ENCODE peak calls at places on chromosomes 13 and 19, in seven cellular contexts. S is gastrocnemius medialis, X is Peyer's patch, G is thoracic aorta, U is substantia nigra, K is cardiac muscle cell, L is small intestine. Y is an unnamed sample.

GRCh38 chr13:66347718-66348117 is 882.4 kb downstream of the PCDH9 start:
- DNase-seq in S (no peak), X (no peak), G (no peak), U (no peak), K (peak), L (no peak), Y (no peak)

GRCh38 chr19:9054768-9055167 is 32.1 kb upstream of the OR1M1 start:
- DNase-seq in S (no peak), X (no peak), G (no peak), U (no peak), K (no peak), L (no peak), Y (no peak)

GRCh38 chr13:113551081-113552000 is 33.2 kb upstream of the TFDP1 start:
- DNase-seq in S (no peak), X (no peak), G (no peak), U (no peak), K (no peak), L (no peak), Y (no peak)

GRCh38 chr13:113599396-113599795 is 14.8 kb downstream of the TFDP1 start:
- DNase-seq in S (no peak), X (no peak), G (no peak), U (no peak), K (no peak), L (no peak), Y (no peak)

GRCh38 chr19:18287836-18288772 is 6.7 kb upstream of the JUND start:
- DNase-seq in S (no peak), X (no peak), G (no peak), U (no peak), K (peak), L (no peak), Y (no peak)

GRCh38 chr13:40109324-40109958 is 454.0 kb downstream of the COG6 start:
- DNase-seq in S (peak), X (no peak), G (no peak), U (no peak), K (no peak), L (no peak), Y (no peak)

GRCh38 chr19:52307275-52307674 is 10.3 kb downstream of the ZNF480 start:
- DNase-seq in S (no peak), X (no peak), G (no peak), U (no peak), K (no peak), L (no peak), Y (no peak)

GRCh38 chr13:40388617-40389016 is 277.8 kb downstream of the FOXO1 start:
- DNase-seq in S (no peak), X (peak), G (no peak), U (no peak), K (no peak), L (peak), Y (no peak)

GRCh38 chr13:44768775-44769578 is 192.8 kb upstream of the TSC22D1 start:
- DNase-seq in S (no peak), X (no peak), G (no peak), U (no peak), K (no peak), L (peak), Y (peak)

GRCh38 chr13:113656015-113656588 is 1.9 kb downstream of the ATP4B start:
- DNase-seq in S (no peak), X (no peak), G (no peak), U (no peak), K (no peak), L (no peak), Y (no peak)

GRCh38 chr19:5099822-5100221 is 130.9 kb downstream of the KDM4B start:
- DNase-seq in S (no peak), X (no peak), G (no peak), U (no peak), K (no peak), L (no peak), Y (no peak)

GRCh38 chr19:6138066-6138465 is 2.6 kb downstream of the ACSBG2 start:
- DNase-seq in S (no peak), X (no peak), G (no peak), U (no peak), K (no peak), L (no peak), Y (no peak)

GRCh38 chr13:44305845-44306244 is 67.8 kb upstream of the SERP2 start:
- DNase-seq in S (no peak), X (no peak), G (no peak), U (no peak), K (no peak), L (no peak), Y (no peak)

GRCh38 chr13:113918981-113919646 is 54.8 kb downstream of the C13orf46 start:
- DNase-seq in S (no peak), X (no peak), G (no peak), U (no peak), K (no peak), L (no peak), Y (no peak)

GRCh38 chr19:6216996-6217751 is 62.6 kb downstream of the MLLT1 start:
- DNase-seq in S (no peak), X (no peak), G (no peak), U (no peak), K (peak), L (no peak), Y (no peak)

GRCh38 chr19:36265856-36266374 is 51.0 kb downstream of the ZNF146 start:
- DNase-seq in S (no peak), X (no peak), G (no peak), U (no peak), K (no peak), L (no peak), Y (no peak)

GRCh38 chr13:44718467-44718866 is 142.3 kb upstream of the TSC22D1 start:
- DNase-seq in S (no peak), X (no peak), G (no peak), U (no peak), K (no peak), L (no peak), Y (no peak)

GRCh38 chr19:4015705-4016402 is 8.3 kb downstream of the PIAS4 start:
- DNase-seq in S (no peak), X (no peak), G (no peak), U (no peak), K (no peak), L (no peak), Y (no peak)

GRCh38 chr19:47644743-47645499 is 36.0 kb downstream of the BICRA start:
- DNase-seq in S (no peak), X (no peak), G (no peak), U (no peak), K (no peak), L (no peak), Y (no peak)

GRCh38 chr19:5682293-5682592 is 1.4 kb downstream of the HSD11B1L start:
- DNase-seq in S (no peak), X (no peak), G (no peak), U (no peak), K (no peak), L (no peak), Y (no peak)

GRCh38 chr13:98454389-98454881 is 122.5 kb downstream of the STK24 start:
- DNase-seq in S (no peak), X (no peak), G (no peak), U (no peak), K (peak), L (no peak), Y (no peak)

GRCh38 chr13:95784161-95784880 is 107.4 kb downstream of the DNAJC3 start:
- DNase-seq in S (no peak), X (no peak), G (no peak), U (no peak), K (no peak), L (no peak), Y (no peak)

GRCh38 chr13:30113531-30113930 is 193.8 kb downstream of the KATNAL1 start:
- DNase-seq in S (no peak), X (no peak), G (no peak), U (no peak), K (no peak), L (no peak), Y (no peak)

GRCh38 chr19:16066611-16067104 is 9.6 kb upstream of the TPM4 start:
- DNase-seq in S (no peak), X (peak), G (no peak), U (no peak), K (no peak), L (peak), Y (no peak)

GRCh38 chr19:4547303-4548237 is 7.7 kb upstream of the LRG1 start:
- DNase-seq in S (no peak), X (no peak), G (no peak), U (no peak), K (no peak), L (peak), Y (no peak)

GRCh38 chr13:79637086-79637763 is 156.3 kb downstream of the NDFIP2 start:
- DNase-seq in S (peak), X (no peak), G (no peak), U (no peak), K (peak), L (no peak), Y (no peak)

GRCh38 chr19:17306285-17306714 is 628 bp downstream of the MRPL34 start:
- DNase-seq in S (no peak), X (no peak), G (no peak), U (no peak), K (peak), L (peak), Y (no peak)

GRCh38 chr13:80558074-80558473 is 217.1 kb upstream of the SPRY2 start:
- DNase-seq in S (no peak), X (no peak), G (no peak), U (no peak), K (no peak), L (no peak), Y (no peak)

GRCh38 chr19:15072930-15073647 is 8.9 kb upstream of the OR1I1 start:
- DNase-seq in S (no peak), X (no peak), G (no peak), U (no peak), K (no peak), L (no peak), Y (no peak)

GRCh38 chr19:5600797-5601196 is 21.8 kb downstream of the SAFB2 start:
- DNase-seq in S (no peak), X (no peak), G (no peak), U (no peak), K (no peak), L (no peak), Y (no peak)

GRCh38 chr13:63092461-63092860 is 1676.8 kb upstream of the PCDH20 start:
- DNase-seq in S (no peak), X (no peak), G (no peak), U (no peak), K (no peak), L (no peak), Y (no peak)

GRCh38 chr19:47111081-47111589 is 2.4 kb downstream of the ZC3H4 start:
- DNase-seq in S (no peak), X (peak), G (no peak), U (no peak), K (no peak), L (peak), Y (no peak)

DNA sequence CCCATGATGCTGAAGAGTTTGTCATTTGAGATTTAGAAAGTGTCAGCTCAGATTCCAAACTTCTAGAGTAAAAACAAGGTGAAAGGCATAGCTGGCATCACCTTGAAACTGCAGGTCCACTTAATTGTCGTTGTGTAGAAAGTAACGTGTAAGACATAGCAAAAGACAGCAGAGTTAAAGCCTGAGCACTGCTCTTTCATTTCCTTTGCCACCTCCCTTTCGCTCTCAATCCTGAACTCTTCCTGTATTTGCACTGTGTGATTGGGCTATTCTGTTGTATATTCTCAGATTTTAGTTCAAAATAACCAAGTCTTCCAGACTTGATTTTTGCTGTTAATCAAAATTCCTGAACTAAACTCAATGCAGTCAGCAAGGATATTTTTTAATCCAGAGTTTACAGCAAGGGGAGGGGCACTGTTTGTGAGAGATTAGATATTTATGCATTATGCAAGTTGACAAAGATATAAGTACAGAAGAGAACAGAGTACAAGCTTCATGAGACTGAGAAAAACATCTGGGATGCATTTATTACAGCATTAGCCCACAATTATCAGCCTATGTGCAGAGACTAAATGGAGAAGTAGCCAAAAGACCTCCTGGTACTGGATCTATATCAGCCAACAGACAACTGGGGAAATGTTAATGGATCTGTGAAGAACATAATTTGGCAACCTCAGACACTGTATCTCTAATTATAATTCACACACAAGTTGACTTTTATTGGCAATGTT is 328.7 kb downstream of the SUCLA2 start:
- DNase-seq in S (no peak), X (no peak), G (no peak), U (no peak), K (no peak), L (no peak), Y (no peak)
- H3K27ac ChIP-seq in S (peak), X (peak), G (no peak), U (no peak), K (no peak), L (no peak), Y (no peak)

GRCh38 chr19:44685877-44686276 is 13.1 kb upstream of the CEACAM16 start:
- DNase-seq in S (no peak), X (peak), G (no peak), U (no peak), K (no peak), L (no peak), Y (no peak)
- H3K27ac ChIP-seq in S (no peak), X (peak), G (no peak), U (no peak), K (no peak), L (no peak), Y (no peak)

GRCh38 chr19:41937976-41938375 is 9.7 kb upstream of the ERFL start:
- DNase-seq in S (no peak), X (no peak), G (no peak), U (no peak), K (no peak), L (no peak), Y (no peak)

GRCh38 chr19:41937525-41937924 is 9.3 kb upstream of the ERFL start:
- DNase-seq in S (no peak), X (no peak), G (no peak), U (no peak), K (no peak), L (no peak), Y (no peak)

GRCh38 chr19:41941410-41942202 is 13.4 kb upstream of the ERFL start:
- DNase-seq in S (no peak), X (no peak), G (no peak), U (no peak), K (no peak), L (no peak), Y (no peak)

GRCh38 chr19:41940443-41941409 is 12.5 kb upstream of the ERFL start:
- DNase-seq in S (no peak), X (no peak), G (no peak), U (no peak), K (no peak), L (no peak), Y (no peak)

DNA sequence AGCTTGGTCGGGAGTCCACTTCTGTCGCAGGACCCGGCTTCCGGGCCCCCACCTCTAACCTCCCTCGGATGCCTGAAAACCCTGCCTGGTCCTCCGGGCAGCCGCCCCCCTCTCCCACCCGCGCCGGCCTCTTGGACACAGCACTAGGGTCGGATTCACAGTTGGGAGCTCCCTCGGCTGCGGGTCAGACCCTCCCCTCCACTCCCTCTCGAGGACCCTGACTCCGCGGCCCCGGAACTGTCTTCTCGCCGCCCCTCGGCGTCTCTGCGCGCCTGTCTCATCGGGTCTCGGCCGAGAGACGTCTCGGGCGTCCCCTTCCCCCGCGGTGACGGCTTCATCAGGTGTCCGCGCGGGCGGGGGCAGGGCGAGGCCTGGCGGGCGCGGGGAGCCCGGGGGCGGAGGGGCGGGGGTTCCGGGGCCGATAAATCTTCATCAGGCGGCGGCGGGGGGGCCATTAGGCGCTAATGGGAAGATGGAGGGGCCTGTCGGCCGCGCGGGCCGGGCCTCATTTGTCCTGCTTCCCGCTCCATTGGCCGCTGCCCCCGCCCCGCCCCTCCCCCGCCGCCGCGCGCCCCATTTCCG is 11.7 kb upstream of the ERFL start:
- DNase-seq in S (no peak), X (peak), G (no peak), U (no peak), K (peak), L (no peak), Y (no peak)
- H3K27ac ChIP-seq in S (no peak), X (peak), G (no peak), U (no peak), K (no peak), L (peak), Y (no peak)

GRCh38 chr19:1631557-1632100 is 20.8 kb downstream of the TCF3 start:
- DNase-seq in S (no peak), X (no peak), G (no peak), U (no peak), K (no peak), L (no peak), Y (no peak)

GRCh38 chr19:1630811-1631210 is 21.6 kb downstream of the TCF3 start:
- DNase-seq in S (no peak), X (no peak), G (no peak), U (no peak), K (no peak), L (no peak), Y (no peak)

GRCh38 chr19:1634242-1634937 is 18.0 kb downstream of the TCF3 start:
- DNase-seq in S (no peak), X (no peak), G (no peak), U (no peak), K (no peak), L (no peak), Y (no peak)

GRCh38 chr19:1633269-1633606 is 19.2 kb downstream of the TCF3 start:
- DNase-seq in S (no peak), X (no peak), G (no peak), U (no peak), K (no peak), L (no peak), Y (no peak)

GRCh38 chr19:1632462-1633268 is 19.8 kb downstream of the TCF3 start:
- DNase-seq in S (no peak), X (no peak), G (no peak), U (no peak), K (no peak), L (peak), Y (no peak)
- H3K27ac ChIP-seq in S (no peak), X (peak), G (no peak), U (no peak), K (no peak), L (peak), Y (no peak)

GRCh38 chr19:13078897-13079541 is 23.6 kb downstream of the LYL1 start:
- DNase-seq in S (peak), X (no peak), G (no peak), U (no peak), K (no peak), L (peak), Y (no peak)
- H3K27ac ChIP-seq in S (peak), X (peak), G (peak), U (peak), K (no peak), L (peak), Y (peak)

DNA sequence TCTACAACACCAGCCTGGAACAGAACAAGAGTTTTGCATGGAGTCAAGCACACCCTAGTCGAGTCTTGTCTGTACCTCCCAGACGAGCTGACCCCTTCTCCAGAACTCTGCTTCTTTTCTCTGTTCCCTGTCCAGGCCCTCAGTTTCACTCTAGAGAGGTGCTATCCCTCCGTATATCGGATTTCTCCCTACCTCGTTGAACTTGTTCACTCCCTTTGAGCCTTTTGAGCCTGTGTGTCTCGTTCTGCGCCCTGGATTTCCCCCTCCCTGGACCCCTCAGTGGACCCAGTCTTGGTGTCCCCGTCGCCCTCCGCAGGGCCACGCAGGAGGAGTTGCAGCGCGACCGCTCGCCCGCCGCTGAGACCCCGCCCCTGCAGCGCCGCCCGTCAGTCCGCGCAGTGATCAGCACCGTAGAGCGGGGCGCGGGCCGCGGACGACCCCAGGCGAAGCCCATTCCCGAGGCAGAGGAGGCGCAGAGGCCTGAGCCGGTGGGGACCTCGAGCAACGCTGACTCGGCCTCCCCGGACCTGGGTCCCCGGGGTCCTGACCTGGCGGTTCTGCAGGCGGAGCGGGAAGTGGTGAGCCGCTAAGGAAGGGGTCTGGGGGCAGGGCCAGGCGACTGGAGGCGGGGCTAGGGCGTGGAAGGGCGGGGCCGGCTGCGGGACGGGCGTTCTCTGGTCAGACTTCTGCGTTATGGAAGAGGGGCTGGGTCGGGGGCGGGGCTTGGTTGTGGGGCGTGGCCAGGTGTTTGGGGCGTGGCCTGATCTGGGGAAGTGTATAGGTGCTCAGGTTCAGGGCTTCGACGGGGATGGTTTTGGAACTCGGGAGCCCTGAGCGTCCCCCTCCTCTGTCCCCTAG is 5.5 kb downstream of the EPS8L1 start:
- DNase-seq in S (peak), X (peak), G (no peak), U (no peak), K (peak), L (peak), Y (no peak)
- H3K27ac ChIP-seq in S (no peak), X (peak), G (no peak), U (no peak), K (no peak), L (peak), Y (no peak)

DNA sequence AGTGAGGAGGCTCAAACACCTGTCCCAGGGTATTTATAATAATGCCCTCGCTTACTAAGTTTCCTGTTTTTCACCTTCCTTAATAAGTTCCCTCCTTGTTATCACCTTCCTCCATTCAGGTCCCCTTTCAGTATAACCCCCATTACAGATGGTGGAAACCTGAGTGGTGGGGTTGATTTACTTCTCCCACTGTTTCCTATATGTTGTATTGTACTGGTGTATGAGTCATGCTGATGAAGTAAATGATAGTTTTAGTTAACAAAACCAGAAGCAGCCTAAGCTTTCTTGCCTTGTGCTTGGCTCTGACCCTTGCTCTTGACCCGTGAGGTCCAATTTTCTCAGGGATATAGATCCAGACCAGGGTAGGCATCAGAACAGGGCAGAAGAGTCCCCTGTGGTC is 22.3 kb upstream of the TNFSF11 start:
- DNase-seq in S (no peak), X (no peak), G (no peak), U (no peak), K (no peak), L (no peak), Y (no peak)
- H3K27ac ChIP-seq in S (no peak), X (no peak), G (no peak), U (no peak), K (no peak), L (no peak), Y (no peak)

Y was measured in caudate nucleus.